ENCODE peak calls at places on chromosome X, in eight cellular contexts. G, C, Z, X, T, J, H and O are unnamed samples.

GRCh38 chrX:36035550-36035949 is 116.0 kb downstream of the CFAP47 start:
- DNase-seq in G (no peak), C (no peak), Z (no peak), X (no peak), T (no peak), J (no peak), H (no peak), O (no peak)

GRCh38 chrX:136779346-136779781 is 1.4 kb downstream of the ARHGEF6 start:
- DNase-seq in G (no peak), C (no peak), Z (no peak), X (no peak), T (no peak), J (no peak), H (no peak), O (no peak)

GRCh38 chrX:123986377-123986776 is 24.9 kb downstream of the STAG2 start:
- DNase-seq in G (no peak), C (no peak), Z (no peak), X (no peak), T (no peak), J (no peak), H (no peak), O (no peak)

GRCh38 chrX:9638871-9639270 is 126.8 kb downstream of the GPR143 start:
- DNase-seq in G (no peak), C (no peak), Z (no peak), X (no peak), T (no peak), J (no peak), H (no peak), O (no peak)

GRCh38 chrX:129979207-129979920 is 3.1 kb upstream of the BCORL1 start:
- DNase-seq in G (no peak), C (no peak), Z (no peak), X (no peak), T (no peak), J (no peak), H (no peak), O (no peak)

GRCh38 chrX:105695451-105695850 is 126.9 kb upstream of the NRK start:
- DNase-seq in G (no peak), C (peak), Z (no peak), X (no peak), T (no peak), J (no peak), H (no peak), O (no peak)

GRCh38 chrX:45515262-45516215 is 314.9 kb upstream of the DIPK2B start:
- DNase-seq in G (peak), C (peak), Z (no peak), X (peak), T (no peak), J (no peak), H (peak), O (peak)

GRCh38 chrX:46325312-46325877 is 219.8 kb downstream of the ZNF674 start:
- DNase-seq in G (peak), C (peak), Z (no peak), X (no peak), T (no peak), J (no peak), H (no peak), O (no peak)

GRCh38 chrX:126342859-126343258 is 176.8 kb upstream of the DCAF12L2 start:
- DNase-seq in G (no peak), C (no peak), Z (no peak), X (no peak), T (no peak), J (no peak), H (no peak), O (no peak)

GRCh38 chrX:9291666-9292065 is 173.2 kb upstream of the TBL1X start:
- DNase-seq in G (no peak), C (no peak), Z (no peak), X (no peak), T (peak), J (no peak), H (no peak), O (no peak)

GRCh38 chrX:102651968-102652744 is 873 bp downstream of the GPRASP1 start:
- DNase-seq in G (no peak), C (no peak), Z (peak), X (peak), T (peak), J (peak), H (no peak), O (no peak)

GRCh38 chrX:38561951-38562719 is 793 bp downstream of the TSPAN7 start:
- DNase-seq in G (no peak), C (no peak), Z (no peak), X (peak), T (peak), J (peak), H (peak), O (no peak)

GRCh38 chrX:115892787-115893671 is 277.5 kb upstream of the AGTR2 start:
- DNase-seq in G (no peak), C (peak), Z (peak), X (no peak), T (no peak), J (peak), H (peak), O (peak)
- TF ChIP-seq CTCF in G (no peak), C (peak), Z (peak), X (no peak), T (no peak), J (peak), H (peak), O (peak)

DNA sequence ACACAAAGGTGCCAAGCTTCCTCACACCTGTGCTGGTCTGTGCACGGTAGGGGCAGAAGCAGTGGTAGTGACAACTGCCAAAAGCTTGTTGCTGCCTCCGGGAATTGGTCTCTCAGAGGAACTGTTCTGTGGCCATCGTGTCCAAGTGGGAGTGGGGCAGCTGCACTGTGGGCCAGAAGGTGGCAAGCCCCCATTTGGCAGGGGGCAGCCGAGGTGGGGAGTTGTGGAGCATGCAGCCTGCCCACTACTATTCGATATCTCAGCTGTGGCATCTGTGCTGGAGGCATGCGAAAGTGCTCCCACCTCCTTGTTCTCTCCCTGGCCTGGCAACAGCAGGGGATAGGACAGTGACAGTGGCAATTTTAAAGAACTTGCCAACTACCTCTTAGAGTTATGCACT is 192.8 kb downstream of the TBX22 start:
- DNase-seq in G (no peak), C (no peak), Z (no peak), X (no peak), T (no peak), J (no peak), H (no peak), O (no peak)
- TF ChIP-seq CTCF in G (no peak), C (no peak), Z (no peak), X (no peak), T (no peak), J (no peak), H (no peak), O (no peak)

GRCh38 chrX:49233887-49234555 is 881 bp upstream of the CACNA1F start:
- DNase-seq in G (no peak), C (no peak), Z (no peak), X (no peak), T (no peak), J (no peak), H (no peak), O (no peak)
- TF ChIP-seq CTCF in G (no peak), C (no peak), Z (no peak), X (no peak), T (no peak), J (no peak), H (no peak), O (no peak)

DNA sequence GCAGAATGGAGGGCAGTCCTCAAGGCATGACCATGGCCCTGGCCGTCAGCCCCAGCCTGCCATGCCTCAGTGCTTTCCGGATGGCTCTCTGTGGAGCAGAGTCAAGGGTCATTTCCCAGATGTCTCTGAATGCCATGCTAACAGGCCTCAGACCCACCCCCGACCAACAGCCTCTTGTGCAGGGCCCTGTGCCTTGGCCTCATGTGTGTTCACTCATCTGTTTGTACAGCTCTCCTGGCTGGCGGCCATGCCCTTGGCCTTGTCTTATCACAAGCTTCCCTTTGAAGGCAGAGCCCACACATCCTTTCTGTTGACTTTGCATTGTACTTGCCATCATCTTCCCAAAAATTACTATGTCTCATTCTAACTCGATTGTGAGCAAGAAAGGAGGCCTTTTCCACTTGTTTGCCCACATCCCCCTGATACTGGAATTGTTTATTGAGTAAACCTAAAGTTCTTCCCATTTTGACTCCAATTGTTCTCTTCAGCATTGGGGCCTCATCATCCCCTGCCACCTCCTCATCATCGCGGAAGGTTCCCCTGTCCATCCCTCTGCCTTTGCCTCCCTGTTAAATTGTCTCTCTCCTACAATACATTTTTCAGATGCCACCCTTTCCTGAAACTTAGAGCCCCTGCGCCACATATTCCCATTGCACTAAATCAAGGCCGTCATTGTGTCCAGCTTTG is 6.3 kb downstream of the CA5B start:
- DNase-seq in G (no peak), C (no peak), Z (no peak), X (no peak), T (no peak), J (peak), H (peak), O (no peak)
- TF ChIP-seq CTCF in G (no peak), C (no peak), Z (no peak), X (no peak), T (no peak), J (no peak), H (no peak), O (no peak)

GRCh38 chrX:41441934-41442823 is 5.0 kb upstream of the NYX start:
- DNase-seq in G (peak), C (peak), Z (peak), X (peak), T (peak), J (no peak), H (peak), O (peak)
- TF ChIP-seq CTCF in G (peak), C (peak), Z (peak), X (peak), T (peak), J (no peak), H (peak), O (peak)

GRCh38 chrX:43961699-43962098 is 11.5 kb downstream of the NDP start:
- DNase-seq in G (no peak), C (no peak), Z (peak), X (no peak), T (no peak), J (no peak), H (no peak), O (no peak)
- TF ChIP-seq CTCF in G (no peak), C (no peak), Z (peak), X (no peak), T (peak), J (peak), H (peak), O (peak)

DNA sequence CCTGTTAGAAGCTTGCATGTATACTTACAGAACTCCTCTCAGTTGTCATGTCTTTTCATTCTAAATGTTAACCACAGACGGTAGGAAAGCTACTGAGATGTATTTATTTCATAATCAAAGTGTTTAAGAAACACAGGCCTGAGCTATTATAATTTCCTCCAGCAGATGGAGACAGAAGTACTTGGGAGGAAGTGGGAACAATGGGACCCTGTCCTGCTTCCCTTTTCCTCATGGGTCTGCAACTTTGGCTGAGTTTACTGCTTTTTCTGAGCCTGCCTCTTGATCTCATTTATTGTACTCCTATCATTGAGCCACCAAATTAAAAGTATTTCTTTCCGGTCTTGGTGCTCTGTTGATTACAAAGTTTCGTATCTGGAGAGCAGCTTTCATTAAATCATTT is 67.7 kb upstream of the SPANXN2 start:
- DNase-seq in G (no peak), C (no peak), Z (no peak), X (no peak), T (peak), J (no peak), H (no peak), O (no peak)
- TF ChIP-seq CTCF in G (no peak), C (peak), Z (no peak), X (no peak), T (peak), J (peak), H (no peak), O (peak)

GRCh38 chrX:11724122-11725017 is 33.7 kb upstream of the MSL3 start:
- DNase-seq in G (peak), C (no peak), Z (peak), X (no peak), T (no peak), J (no peak), H (no peak), O (peak)
- TF ChIP-seq CTCF in G (no peak), C (peak), Z (peak), X (peak), T (peak), J (peak), H (peak), O (peak)

DNA sequence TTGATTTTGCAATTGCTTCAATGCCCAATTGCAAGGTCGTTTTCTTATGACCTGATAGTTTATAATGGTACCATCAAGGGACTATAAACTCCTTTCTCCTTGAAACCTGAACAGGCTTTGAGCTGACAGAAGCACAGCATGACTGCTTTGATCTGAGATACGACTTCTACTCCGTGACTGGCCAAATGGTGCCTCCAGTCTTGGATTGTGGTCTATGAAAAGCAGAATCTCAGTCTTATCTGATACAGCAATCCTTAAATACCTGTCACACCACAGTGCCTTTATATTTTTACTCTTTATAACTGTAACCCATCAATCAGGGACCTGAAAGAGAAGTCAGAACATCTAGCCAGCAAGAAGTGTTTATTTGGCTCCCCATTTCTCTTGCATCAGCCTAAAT is 93.1 kb downstream of the DOCK11 start:
- DNase-seq in G (no peak), C (no peak), Z (no peak), X (no peak), T (no peak), J (no peak), H (no peak), O (no peak)
- TF ChIP-seq CTCF in G (no peak), C (no peak), Z (no peak), X (no peak), T (no peak), J (no peak), H (no peak), O (no peak)

DNA sequence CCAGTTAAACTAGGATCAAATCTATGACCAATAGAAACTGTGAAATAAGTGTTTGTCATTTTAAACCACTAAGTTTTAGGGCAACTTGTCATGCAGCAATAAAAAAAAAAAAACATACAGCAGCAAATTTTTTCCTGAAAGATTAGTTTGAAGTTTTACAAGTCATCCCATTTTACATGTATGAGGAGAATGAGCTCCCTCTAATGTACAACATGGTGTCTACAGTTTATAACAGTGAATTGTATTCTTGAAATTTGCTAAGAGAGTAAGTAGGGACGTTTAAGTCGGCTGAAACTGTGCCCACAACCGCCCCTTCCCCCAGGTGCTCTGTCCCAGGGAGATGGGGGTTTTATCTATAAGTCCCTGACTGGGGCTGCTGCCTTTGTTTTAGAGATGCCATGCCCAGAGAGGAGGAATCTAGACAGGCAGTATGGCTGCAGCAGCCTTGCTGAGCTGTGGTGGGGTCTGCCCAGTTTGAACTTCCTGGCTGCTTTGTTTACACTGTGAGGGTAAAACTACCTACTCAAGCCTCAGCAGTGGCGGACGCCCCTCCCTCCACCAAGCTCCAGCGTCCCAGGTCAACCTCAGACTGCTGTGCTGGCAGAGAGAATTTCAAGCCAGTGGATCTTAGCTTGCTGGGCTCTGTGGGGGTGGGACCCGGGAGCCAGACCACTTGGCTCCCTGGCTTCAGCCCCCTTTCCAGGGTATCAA is 499.3 kb upstream of the CT83 start:
- DNase-seq in G (no peak), C (no peak), Z (no peak), X (no peak), T (no peak), J (no peak), H (no peak), O (no peak)
- TF ChIP-seq CTCF in G (no peak), C (peak), Z (no peak), X (no peak), T (peak), J (no peak), H (no peak), O (no peak)